ENCODE peak calls at places on chromosomes 5 and 9, in four cellular contexts. F is epithelial cell of esophagus, I is cardiac fibroblast, W is OCI-LY7. U is an unnamed sample.

GRCh38 chr9:36165766-36166149 is 3.4 kb upstream of the CCIN start:
- DNase-seq in W (no peak), I (peak), F (peak), U (peak)

GRCh38 chr9:110578896-110579752 is at the start of gene SVEP1:
- DNase-seq in W (no peak), I (peak), F (peak), U (peak)

GRCh38 chr5:127066721-127067120 is 6.6 kb downstream of the C5orf63 start:
- DNase-seq in W (no peak), F (no peak), I (no peak), U (no peak)

GRCh38 chr5:68368686-68369359 is 153.3 kb downstream of the PIK3R1 start:
- DNase-seq in F (peak), W (no peak), I (peak), U (no peak)

GRCh38 chr9:92299116-92299515 is 5.6 kb upstream of the IARS1 start:
- DNase-seq in W (peak), I (no peak), F (no peak), U (no peak)

GRCh38 chr9:125189011-125189360 is 617 bp downstream of the PPP6C start:
- DNase-seq in F (peak), I (peak), W (peak), U (no peak)

GRCh38 chr9:37311938-37312730 is 110.4 kb upstream of the GRHPR start:
- DNase-seq in I (peak), W (no peak), F (peak), U (peak)

GRCh38 chr5:68225188-68225910 is 9.8 kb downstream of the PIK3R1 start:
- DNase-seq in I (peak), F (peak), W (no peak), U (peak)

GRCh38 chr5:110085826-110086225 is 396.1 kb downstream of the MAN2A1 start:
- DNase-seq in F (no peak), I (no peak), W (no peak), U (no peak)

GRCh38 chr5:2877520-2877919 is 126.0 kb upstream of the IRX2 start:
- DNase-seq in I (no peak), F (no peak), W (no peak), U (no peak)

GRCh38 chr9:2545881-2546490 is 75.6 kb upstream of the VLDLR start:
- DNase-seq in F (no peak), I (no peak), W (no peak), U (no peak)

GRCh38 chr5:93100433-93100832 is 480.6 kb downstream of the NR2F1-AS1 start:
- DNase-seq in I (peak), W (no peak), F (no peak), U (peak)

DNA sequence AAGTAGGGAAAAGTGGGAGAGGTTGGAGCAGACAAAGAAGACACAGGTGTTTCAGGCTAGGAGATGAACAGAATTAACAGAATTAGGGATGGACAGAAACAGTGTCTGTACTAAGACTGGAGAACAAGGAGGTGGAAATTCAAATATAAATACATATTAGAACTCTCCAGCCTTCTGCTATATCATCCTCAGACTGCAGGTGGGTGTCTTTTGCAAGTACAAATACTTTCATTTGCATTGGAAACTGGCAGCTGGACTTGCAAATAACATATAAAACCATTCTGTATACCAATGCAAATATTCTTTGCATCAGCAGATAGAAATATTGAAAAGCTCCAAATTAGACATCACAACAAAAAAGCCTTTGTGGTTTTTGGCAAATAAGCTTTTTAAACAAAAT is 335.4 kb downstream of the ZNF608 start:
- DNase-seq in F (no peak), I (peak), W (peak), U (no peak)
- TF ChIP-seq CTCF in F (peak), I (no peak), W (no peak), U (no peak)

GRCh38 chr9:137757613-137758029 is 120.0 kb upstream of the CACNA1B start:
- DNase-seq in W (no peak), F (peak), I (peak), U (peak)

GRCh38 chr9:137759649-137760321 is 117.8 kb upstream of the CACNA1B start:
- DNase-seq in I (no peak), W (no peak), F (no peak), U (no peak)

GRCh38 chr9:137759117-137759516 is 118.5 kb upstream of the CACNA1B start:
- DNase-seq in I (no peak), F (no peak), W (no peak), U (no peak)

GRCh38 chr9:137757139-137757538 is 120.4 kb upstream of the CACNA1B start:
- DNase-seq in W (no peak), F (peak), I (no peak), U (peak)

GRCh38 chr9:137758067-137758466 is 119.5 kb upstream of the CACNA1B start:
- DNase-seq in I (no peak), W (no peak), F (no peak), U (no peak)
- TF ChIP-seq CTCF in I (no peak), W (no peak), F (no peak), U (peak)

GRCh38 chr9:121331992-121332685 is 37.9 kb downstream of the STOM start:
- DNase-seq in F (no peak), I (peak), W (no peak), U (peak)
- TF ChIP-seq CTCF in F (peak), I (peak), W (no peak), U (peak)

GRCh38 chr5:180790020-180790419 is 12.6 kb downstream of the MGAT1 start:
- DNase-seq in I (no peak), W (peak), F (no peak), U (no peak)
- TF ChIP-seq CTCF in I (no peak), W (peak), F (no peak), U (peak)

GRCh38 chr9:136169495-136169894 is 35.4 kb downstream of the LHX3 start:
- DNase-seq in W (no peak), I (no peak), F (no peak), U (no peak)

GRCh38 chr9:136171801-136172411 is 33.0 kb downstream of the LHX3 start:
- DNase-seq in F (no peak), W (no peak), I (no peak), U (no peak)

GRCh38 chr9:136171009-136171800 is 33.7 kb downstream of the LHX3 start:
- DNase-seq in I (no peak), W (no peak), F (no peak), U (no peak)

GRCh38 chr9:136172412-136173079 is 32.4 kb downstream of the LHX3 start:
- DNase-seq in I (no peak), W (no peak), F (no peak), U (no peak)

DNA sequence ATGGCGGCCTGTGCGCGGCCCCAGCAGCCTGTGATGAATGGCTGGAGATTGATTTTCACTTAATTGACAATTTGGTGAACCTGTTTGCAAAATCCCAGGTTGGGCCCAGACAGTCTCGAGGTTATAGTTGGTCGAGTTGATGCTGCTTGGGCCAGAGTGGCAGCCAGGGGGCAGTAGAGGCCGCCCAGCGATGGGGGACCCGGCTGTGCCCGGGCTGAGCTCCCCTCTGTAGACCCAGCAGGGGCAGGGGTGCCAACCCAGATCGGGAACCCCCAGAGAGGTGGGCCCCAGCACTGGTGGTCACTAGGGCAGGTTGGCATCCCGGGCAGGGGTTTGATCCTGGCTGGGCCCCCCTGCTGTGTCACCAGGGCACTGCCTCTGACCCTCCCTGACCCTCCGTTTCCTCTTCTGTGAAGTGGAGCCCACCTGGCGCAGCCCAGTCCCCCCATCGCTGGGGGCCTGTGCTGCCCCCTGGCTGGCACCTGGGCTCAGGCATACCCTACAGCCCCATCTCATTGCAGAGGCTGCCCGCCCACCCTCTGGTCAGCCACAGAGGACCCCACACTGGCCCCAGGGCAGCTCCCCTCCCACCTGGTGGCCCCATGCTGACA is 34.5 kb downstream of the LHX3 start:
- DNase-seq in F (peak), I (peak), W (peak), U (no peak)
- TF ChIP-seq CTCF in F (peak), I (peak), W (peak), U (peak)

GRCh38 chr5:37554938-37555337 is 175.8 kb downstream of the WDR70 start:
- DNase-seq in W (peak), F (peak), I (peak), U (no peak)
- TF ChIP-seq CTCF in W (peak), F (peak), I (peak), U (peak)

GRCh38 chr9:31393240-31393639 is 991.2 kb upstream of the ACO1 start:
- DNase-seq in I (no peak), F (no peak), W (no peak), U (no peak)
- TF ChIP-seq CTCF in I (no peak), F (no peak), W (no peak), U (no peak)

GRCh38 chr9:122991370-122991830 is 42.1 kb upstream of the GPR21 start:
- DNase-seq in W (peak), F (peak), I (peak), U (peak)
- TF ChIP-seq CTCF in W (peak), F (peak), I (peak), U (peak)

DNA sequence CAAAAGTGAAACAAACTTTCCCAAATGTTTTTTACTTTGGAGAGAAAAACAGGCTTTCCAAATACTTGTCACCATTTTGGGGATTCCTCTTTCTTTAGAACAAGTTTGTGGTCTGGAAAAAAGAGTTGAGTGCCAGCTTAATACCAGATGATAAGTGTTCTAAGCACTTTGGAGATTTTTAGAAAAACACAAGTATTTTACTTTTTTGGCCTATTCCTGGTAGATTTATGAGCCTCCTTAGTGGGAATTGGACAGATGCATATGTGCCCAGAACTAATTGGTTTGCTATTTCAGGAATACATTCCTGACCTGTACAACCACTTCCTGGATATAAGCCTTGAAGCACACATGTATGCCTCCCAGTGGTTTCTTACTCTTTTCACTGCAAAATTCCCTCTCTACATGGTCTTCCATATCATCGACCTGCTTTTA is 40.5 kb downstream of the GPR21 start:
- DNase-seq in F (no peak), W (no peak), I (peak), U (peak)
- TF ChIP-seq CTCF in F (no peak), W (no peak), I (no peak), U (no peak)

GRCh38 chr9:94166237-94167054 is 82.2 kb downstream of the PTPDC1 start:
- DNase-seq in I (peak), W (peak), F (peak), U (peak)
- TF ChIP-seq CTCF in I (no peak), W (peak), F (no peak), U (no peak)

U was measured in HFFc6.